ENCODE peak calls at places on chromosomes 7 and 10, in eight cellular contexts. One of them, this sample, is unnamed. For H3K9me3, the result is how much of the 10 kb centered on the place peaks cover.

GRCh38 chr10:63537511-63537910 is 16.3 kb downstream of the REEP3 start:
- DNase-seq in GM12878: no peak
- DNase-seq in SK-N-SH: no peak
- DNase-seq in HCT116: no peak
- DNase-seq in endothelial cell of umbilical vein: no peak
- DNase-seq in H1: no peak
- DNase-seq in HepG2: no peak
- DNase-seq in K562: no peak
- DNase-seq in this sample: no peak

GRCh38 chr10:58239561-58240169 is 28.0 kb downstream of the IPMK start:
- DNase-seq in GM12878: no peak
- DNase-seq in HCT116: no peak
- DNase-seq in SK-N-SH: no peak
- DNase-seq in H1: no peak
- DNase-seq in endothelial cell of umbilical vein: peak
- DNase-seq in K562: no peak
- DNase-seq in HepG2: no peak
- DNase-seq in this sample: no peak

GRCh38 chr10:127196227-127196954 is at the start of gene INSYN2A:
- DNase-seq in GM12878: no peak
- DNase-seq in K562: no peak
- DNase-seq in HepG2: no peak
- DNase-seq in HCT116: no peak
- DNase-seq in H1: peak
- DNase-seq in endothelial cell of umbilical vein: peak
- DNase-seq in SK-N-SH: peak
- DNase-seq in this sample: no peak

GRCh38 chr7:30738026-30738915 is 13.7 kb upstream of the INMT start:
- DNase-seq in endothelial cell of umbilical vein: no peak
- DNase-seq in SK-N-SH: no peak
- DNase-seq in HCT116: no peak
- DNase-seq in K562: no peak
- DNase-seq in GM12878: no peak
- DNase-seq in HepG2: no peak
- DNase-seq in H1: no peak
- DNase-seq in this sample: no peak

GRCh38 chr7:94760702-94761101 is 104.8 kb upstream of the SGCE start:
- DNase-seq in GM12878: no peak
- DNase-seq in K562: no peak
- DNase-seq in HepG2: no peak
- DNase-seq in H1: no peak
- DNase-seq in SK-N-SH: no peak
- DNase-seq in endothelial cell of umbilical vein: no peak
- DNase-seq in HCT116: no peak
- DNase-seq in this sample: no peak

GRCh38 chr7:151379534-151380198 is 30.2 kb downstream of the WDR86 start:
- DNase-seq in HCT116: no peak
- DNase-seq in H1: no peak
- DNase-seq in K562: peak
- DNase-seq in endothelial cell of umbilical vein: no peak
- DNase-seq in SK-N-SH: peak
- DNase-seq in HepG2: no peak
- DNase-seq in GM12878: no peak
- DNase-seq in this sample: no peak

GRCh38 chr7:144830811-144831210 is 5.0 kb downstream of the TPK1 start:
- DNase-seq in HCT116: no peak
- DNase-seq in K562: peak
- DNase-seq in HepG2: no peak
- DNase-seq in GM12878: no peak
- DNase-seq in H1: no peak
- DNase-seq in SK-N-SH: no peak
- DNase-seq in endothelial cell of umbilical vein: no peak
- DNase-seq in this sample: no peak

GRCh38 chr7:150382844-150383225 is 3.7 kb downstream of the ZNF775 start:
- DNase-seq in SK-N-SH: no peak
- DNase-seq in HCT116: no peak
- DNase-seq in GM12878: no peak
- DNase-seq in K562: no peak
- DNase-seq in H1: no peak
- DNase-seq in HepG2: no peak
- DNase-seq in endothelial cell of umbilical vein: no peak
- DNase-seq in this sample: no peak

GRCh38 chr7:2934211-2934731 is 90.2 kb upstream of the GNA12 start:
- DNase-seq in SK-N-SH: peak
- DNase-seq in GM12878: no peak
- DNase-seq in H1: no peak
- DNase-seq in HepG2: no peak
- DNase-seq in HCT116: peak
- DNase-seq in endothelial cell of umbilical vein: peak
- DNase-seq in K562: no peak
- DNase-seq in this sample: no peak

GRCh38 chr7:132124575-132124974 is 451.7 kb downstream of the PLXNA4 start:
- DNase-seq in H1: no peak
- DNase-seq in HepG2: no peak
- DNase-seq in endothelial cell of umbilical vein: no peak
- DNase-seq in HCT116: no peak
- DNase-seq in GM12878: no peak
- DNase-seq in SK-N-SH: no peak
- DNase-seq in K562: no peak
- DNase-seq in this sample: no peak

GRCh38 chr7:132122901-132123300 is 453.4 kb downstream of the PLXNA4 start:
- DNase-seq in SK-N-SH: no peak
- DNase-seq in HCT116: no peak
- DNase-seq in HepG2: no peak
- DNase-seq in GM12878: no peak
- DNase-seq in K562: no peak
- DNase-seq in endothelial cell of umbilical vein: no peak
- DNase-seq in H1: no peak
- DNase-seq in this sample: no peak

GRCh38 chr7:132123763-132124162 is 452.5 kb downstream of the PLXNA4 start:
- DNase-seq in SK-N-SH: peak
- DNase-seq in HCT116: no peak
- DNase-seq in HepG2: no peak
- DNase-seq in endothelial cell of umbilical vein: no peak
- DNase-seq in H1: no peak
- DNase-seq in GM12878: no peak
- DNase-seq in K562: no peak
- DNase-seq in this sample: no peak

GRCh38 chr7:132125096-132125495 is 451.2 kb downstream of the PLXNA4 start:
- DNase-seq in endothelial cell of umbilical vein: no peak
- DNase-seq in GM12878: no peak
- DNase-seq in HepG2: no peak
- DNase-seq in HCT116: no peak
- DNase-seq in SK-N-SH: no peak
- DNase-seq in H1: no peak
- DNase-seq in K562: no peak
- DNase-seq in this sample: no peak

GRCh38 chr7:132121987-132122386 is 454.3 kb downstream of the PLXNA4 start:
- DNase-seq in GM12878: no peak
- DNase-seq in H1: no peak
- DNase-seq in HepG2: no peak
- DNase-seq in endothelial cell of umbilical vein: no peak
- DNase-seq in HCT116: no peak
- DNase-seq in K562: no peak
- DNase-seq in SK-N-SH: no peak
- DNase-seq in this sample: no peak
- TF ChIP-seq POLR2AphosphoS5 in GM12878: no peak
- TF ChIP-seq POLR2AphosphoS5 in H1: no peak
- TF ChIP-seq POLR2AphosphoS5 in HepG2: no peak
- TF ChIP-seq POLR2AphosphoS5 in endothelial cell of umbilical vein: no peak
- TF ChIP-seq POLR2AphosphoS5 in HCT116: no peak
- TF ChIP-seq POLR2AphosphoS5 in K562: no peak
- TF ChIP-seq POLR2AphosphoS5 in SK-N-SH: no peak
- TF ChIP-seq POLR2AphosphoS5 in this sample: no peak

DNA sequence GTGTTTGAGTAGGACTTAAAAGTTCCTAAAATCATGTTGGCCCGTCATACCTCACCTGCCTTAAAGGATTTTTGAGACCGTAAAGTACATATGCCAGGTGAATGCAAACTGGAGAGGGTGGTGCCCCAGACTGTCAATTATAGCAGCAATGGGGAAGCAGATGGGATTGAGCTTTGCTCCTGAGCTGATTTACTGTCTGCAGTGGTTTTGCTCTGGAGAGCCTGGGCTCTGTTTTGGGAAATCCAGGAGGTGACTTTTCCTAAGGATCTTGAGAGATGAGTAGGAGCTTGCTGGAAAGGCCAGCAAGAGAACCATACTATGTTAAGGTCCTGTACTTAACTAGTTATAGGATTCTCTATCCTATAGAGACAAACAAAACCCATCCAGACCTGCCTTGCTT is 43.0 kb downstream of the COL13A1 start:
- DNase-seq in K562: no peak
- DNase-seq in SK-N-SH: no peak
- DNase-seq in H1: no peak
- DNase-seq in HCT116: no peak
- DNase-seq in HepG2: no peak
- DNase-seq in GM12878: no peak
- DNase-seq in endothelial cell of umbilical vein: no peak
- DNase-seq in this sample: no peak
- H3K9ac ChIP-seq in K562: no peak
- H3K9ac ChIP-seq in SK-N-SH: no peak
- H3K9ac ChIP-seq in H1: no peak
- H3K9ac ChIP-seq in HCT116: no peak
- H3K9ac ChIP-seq in HepG2: no peak
- H3K9ac ChIP-seq in GM12878: no peak
- H3K9ac ChIP-seq in endothelial cell of umbilical vein: no peak
- H3K9ac ChIP-seq in this sample: no peak

GRCh38 chr7:37265006-37265405 is 183.7 kb downstream of the ELMO1 start:
- DNase-seq in SK-N-SH: no peak
- DNase-seq in HCT116: no peak
- DNase-seq in endothelial cell of umbilical vein: peak
- DNase-seq in GM12878: no peak
- DNase-seq in H1: no peak
- DNase-seq in K562: no peak
- DNase-seq in HepG2: no peak
- DNase-seq in this sample: no peak
- H3K9me3 ChIP-seq in SK-N-SH: under half
- H3K9me3 ChIP-seq in HCT116: under half
- H3K9me3 ChIP-seq in endothelial cell of umbilical vein: under half
- H3K9me3 ChIP-seq in GM12878: under half
- H3K9me3 ChIP-seq in H1: under half
- H3K9me3 ChIP-seq in K562: under half
- H3K9me3 ChIP-seq in HepG2: under half
- H3K9me3 ChIP-seq in this sample: under half

DNA sequence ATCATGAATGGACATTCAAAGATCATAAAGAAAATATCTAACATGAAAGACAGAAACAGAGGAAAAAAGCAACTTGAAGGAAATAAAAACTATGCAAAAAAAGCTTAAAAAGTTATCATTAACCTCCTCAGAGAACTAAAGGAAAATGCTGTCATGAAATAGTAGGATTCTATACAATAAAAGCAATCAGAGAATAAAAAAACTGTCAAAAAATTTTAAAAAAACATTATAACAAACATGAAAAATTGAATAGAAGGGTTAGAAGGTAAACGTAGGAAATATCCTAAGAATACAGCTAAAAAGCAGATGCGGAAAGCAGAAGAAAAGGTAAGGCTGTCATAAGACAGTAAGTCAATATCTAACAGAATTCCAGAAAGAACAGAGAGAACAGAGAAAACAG is 44.8 kb downstream of the SGMS1 start:
- DNase-seq in endothelial cell of umbilical vein: no peak
- DNase-seq in HCT116: no peak
- DNase-seq in SK-N-SH: no peak
- DNase-seq in K562: no peak
- DNase-seq in H1: no peak
- DNase-seq in HepG2: no peak
- DNase-seq in GM12878: no peak
- DNase-seq in this sample: no peak
- TF ChIP-seq POLR2AphosphoS5 in endothelial cell of umbilical vein: no peak
- TF ChIP-seq POLR2AphosphoS5 in HCT116: no peak
- TF ChIP-seq POLR2AphosphoS5 in SK-N-SH: no peak
- TF ChIP-seq POLR2AphosphoS5 in K562: no peak
- TF ChIP-seq POLR2AphosphoS5 in H1: no peak
- TF ChIP-seq POLR2AphosphoS5 in HepG2: no peak
- TF ChIP-seq POLR2AphosphoS5 in GM12878: no peak
- TF ChIP-seq POLR2AphosphoS5 in this sample: no peak

GRCh38 chr7:100085515-100085914 is 3.3 kb upstream of the COPS6 start:
- DNase-seq in H1: no peak
- DNase-seq in HepG2: no peak
- DNase-seq in endothelial cell of umbilical vein: no peak
- DNase-seq in K562: no peak
- DNase-seq in HCT116: no peak
- DNase-seq in GM12878: no peak
- DNase-seq in SK-N-SH: no peak
- DNase-seq in this sample: no peak

GRCh38 chr7:100088621-100089457 is at the start of gene COPS6:
- DNase-seq in GM12878: no peak
- DNase-seq in HepG2: peak
- DNase-seq in H1: peak
- DNase-seq in endothelial cell of umbilical vein: peak
- DNase-seq in HCT116: no peak
- DNase-seq in SK-N-SH: peak
- DNase-seq in K562: peak
- DNase-seq in this sample: no peak

GRCh38 chr7:100089458-100090201 is 861 bp downstream of the COPS6 start:
- DNase-seq in SK-N-SH: no peak
- DNase-seq in H1: no peak
- DNase-seq in K562: no peak
- DNase-seq in GM12878: no peak
- DNase-seq in endothelial cell of umbilical vein: no peak
- DNase-seq in HCT116: no peak
- DNase-seq in HepG2: no peak
- DNase-seq in this sample: no peak

GRCh38 chr7:100088095-100088620 is 611 bp upstream of the COPS6 start:
- DNase-seq in HCT116: no peak
- DNase-seq in SK-N-SH: no peak
- DNase-seq in HepG2: no peak
- DNase-seq in H1: no peak
- DNase-seq in GM12878: no peak
- DNase-seq in endothelial cell of umbilical vein: no peak
- DNase-seq in K562: no peak
- DNase-seq in this sample: no peak

GRCh38 chr7:100087055-100087750 is 1.6 kb upstream of the COPS6 start:
- DNase-seq in HCT116: no peak
- DNase-seq in HepG2: no peak
- DNase-seq in GM12878: no peak
- DNase-seq in K562: no peak
- DNase-seq in H1: no peak
- DNase-seq in endothelial cell of umbilical vein: peak
- DNase-seq in SK-N-SH: peak
- DNase-seq in this sample: no peak
- H3K9ac ChIP-seq in HCT116: peak
- H3K9ac ChIP-seq in HepG2: no peak
- H3K9ac ChIP-seq in GM12878: no peak
- H3K9ac ChIP-seq in K562: no peak
- H3K9ac ChIP-seq in H1: no peak
- H3K9ac ChIP-seq in endothelial cell of umbilical vein: peak
- H3K9ac ChIP-seq in SK-N-SH: peak
- H3K9ac ChIP-seq in this sample: no peak